ENCODE peak calls at places on chromosomes 1 and 21, in four cellular contexts. U, L, K and N are unnamed samples. For H3K4me1, the result is how much of the 10 kb centered on the place peaks cover.

GRCh38 chr21:25329227-25329626 is 278.1 kb downstream of the MRPL39 start:
- DNase-seq in U (no peak), L (peak), K (peak), N (no peak)

GRCh38 chr1:154714638-154715037 is 106.7 kb upstream of the ADAR start:
- DNase-seq in U (peak), L (peak), K (peak), N (no peak)

GRCh38 chr1:227934476-227935313 is 13.0 kb downstream of the WNT9A start:
- DNase-seq in U (no peak), L (peak), K (peak), N (no peak)

GRCh38 chr1:152884966-152885624 is 7.0 kb downstream of the SMCP start:
- DNase-seq in U (no peak), L (peak), K (no peak), N (no peak)

GRCh38 chr1:110673805-110674336 is 869 bp downstream of the KCNA3 start:
- DNase-seq in U (no peak), L (no peak), K (no peak), N (no peak)

GRCh38 chr1:204041803-204042505 is 31.0 kb upstream of the SOX13 start:
- DNase-seq in U (no peak), L (no peak), K (peak), N (no peak)

GRCh38 chr1:209202826-209203439 is 380.6 kb upstream of the CAMK1G start:
- DNase-seq in U (peak), L (peak), K (peak), N (no peak)

GRCh38 chr1:147389532-147390184 is 147.2 kb downstream of the CHD1L start:
- DNase-seq in U (peak), L (peak), K (peak), N (peak)

GRCh38 chr1:208101661-208102431 is 142.3 kb downstream of the PLXNA2 start:
- DNase-seq in U (peak), L (no peak), K (peak), N (no peak)

GRCh38 chr1:71921935-71922559 is 360.3 kb downstream of the NEGR1 start:
- DNase-seq in U (no peak), L (no peak), K (no peak), N (no peak)

GRCh38 chr1:10791117-10791951 is 5.1 kb downstream of the CASZ1 start:
- DNase-seq in U (no peak), L (no peak), K (no peak), N (no peak)

GRCh38 chr21:31675960-31676359 is 16.5 kb downstream of the SOD1 start:
- DNase-seq in U (no peak), L (no peak), K (no peak), N (no peak)

GRCh38 chr1:51936531-51936930 is 54.0 kb downstream of the RAB3B start:
- DNase-seq in U (no peak), L (peak), K (peak), N (no peak)

GRCh38 chr1:96340688-96341087 is 380.9 kb upstream of the PTBP2 start:
- DNase-seq in U (no peak), L (no peak), K (no peak), N (no peak)

GRCh38 chr1:161733526-161733925 is 12.2 kb downstream of the FCRLB start:
- DNase-seq in U (no peak), L (peak), K (peak), N (no peak)

GRCh38 chr1:18109756-18110597 is 2.4 kb downstream of the IGSF21 start:
- DNase-seq in U (peak), L (no peak), K (no peak), N (no peak)

GRCh38 chr1:218382261-218382660 is 37.1 kb downstream of the TGFB2 start:
- DNase-seq in U (no peak), L (no peak), K (no peak), N (no peak)

GRCh38 chr1:218383681-218384080 is 38.5 kb downstream of the TGFB2 start:
- DNase-seq in U (no peak), L (peak), K (no peak), N (no peak)

GRCh38 chr1:218383051-218383450 is 37.9 kb downstream of the TGFB2 start:
- DNase-seq in U (no peak), L (peak), K (no peak), N (no peak)

GRCh38 chr1:218380125-218380977 is 35.2 kb downstream of the TGFB2 start:
- DNase-seq in U (peak), L (peak), K (peak), N (no peak)

GRCh38 chr1:218384576-218384975 is 39.4 kb downstream of the TGFB2 start:
- DNase-seq in U (no peak), L (peak), K (peak), N (no peak)
- H3K4me3 ChIP-seq in U (no peak), L (peak), K (no peak), N (no peak)

DNA sequence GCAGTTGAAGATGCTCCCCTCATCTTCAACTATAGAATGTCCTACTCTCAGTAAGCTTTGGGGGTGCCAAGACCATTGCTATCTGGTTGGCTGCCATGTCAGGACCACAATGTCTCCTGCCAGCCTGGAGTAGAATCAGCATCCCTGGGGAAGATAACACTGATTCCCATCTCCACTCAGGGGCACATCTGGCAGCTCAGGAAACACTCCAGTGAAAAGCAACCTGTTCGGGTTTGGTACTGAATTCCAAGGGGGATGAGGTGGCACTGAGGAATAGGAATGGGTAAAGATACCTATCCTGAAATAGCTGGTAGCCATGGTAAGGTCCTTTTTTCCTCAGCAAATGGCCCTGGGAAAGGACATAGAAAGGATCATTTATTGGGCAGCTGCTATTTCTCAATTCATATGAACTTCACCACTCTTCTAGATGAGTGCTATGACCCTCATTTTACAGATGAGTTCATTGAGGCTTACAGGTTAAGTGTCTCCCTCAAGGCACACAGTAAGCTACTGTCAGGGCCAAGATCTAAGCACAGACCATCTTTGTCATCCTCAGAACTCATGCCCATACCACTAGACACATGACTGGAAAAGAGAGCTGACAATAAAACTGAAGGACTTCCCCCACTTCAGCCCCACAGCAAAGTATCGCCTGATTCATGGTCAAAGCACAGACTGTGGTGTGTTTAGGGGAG is 31.4 kb downstream of the AK2 start:
- DNase-seq in U (no peak), L (no peak), K (no peak), N (no peak)
- H3K4me1 ChIP-seq in U (under half), L (half or more), K (under half), N (under half)

GRCh38 chr1:114033961-114034360 is 54.7 kb downstream of the OLFML3 start:
- DNase-seq in U (no peak), L (peak), K (no peak), N (no peak)
- H3K4me3 ChIP-seq in U (no peak), L (peak), K (no peak), N (peak)

GRCh38 chr1:59695301-59695700 is 119.4 kb upstream of the HOOK1 start:
- DNase-seq in U (no peak), L (no peak), K (no peak), N (no peak)

GRCh38 chr1:59698386-59698785 is 116.4 kb upstream of the HOOK1 start:
- DNase-seq in U (no peak), L (no peak), K (no peak), N (no peak)

GRCh38 chr1:59696421-59697115 is 118.2 kb upstream of the HOOK1 start:
- DNase-seq in U (no peak), L (no peak), K (no peak), N (no peak)

GRCh38 chr1:59699227-59699847 is 115.4 kb upstream of the HOOK1 start:
- DNase-seq in U (peak), L (peak), K (peak), N (no peak)

GRCh38 chr1:59697138-59697811 is 117.5 kb upstream of the HOOK1 start:
- DNase-seq in U (no peak), L (no peak), K (no peak), N (no peak)
- H3K4me1 ChIP-seq in U (under half), L (under half), K (under half), N (under half)